ENCODE peak calls at places on chromosomes 4 and X, in eight cellular contexts. One of them, this sample, is unnamed.

GRCh38 chrX:105894721-105895120 is 72.4 kb downstream of the NRK start:
- DNase-seq in choroid plexus epithelial cell: peak
- DNase-seq in cardiac muscle cell: no peak
- DNase-seq in PC-3: no peak
- DNase-seq in GM06990: no peak
- DNase-seq in cardiac fibroblast: no peak
- DNase-seq in body of pancreas: no peak
- DNase-seq in fibroblast of the aortic adventitia: no peak
- DNase-seq in this sample: no peak

GRCh38 chr4:184937745-184938144 is 80.5 kb upstream of the HELT start:
- DNase-seq in choroid plexus epithelial cell: peak
- DNase-seq in cardiac muscle cell: no peak
- DNase-seq in PC-3: no peak
- DNase-seq in GM06990: no peak
- DNase-seq in cardiac fibroblast: no peak
- DNase-seq in body of pancreas: peak
- DNase-seq in fibroblast of the aortic adventitia: no peak
- DNase-seq in this sample: no peak

GRCh38 chr4:70734168-70734954 is 12.6 kb downstream of the RUFY3 start:
- DNase-seq in choroid plexus epithelial cell: peak
- DNase-seq in cardiac muscle cell: peak
- DNase-seq in PC-3: peak
- DNase-seq in GM06990: peak
- DNase-seq in cardiac fibroblast: peak
- DNase-seq in body of pancreas: peak
- DNase-seq in fibroblast of the aortic adventitia: peak
- DNase-seq in this sample: peak

GRCh38 chr4:6194458-6195195 is 5.7 kb downstream of the JAKMIP1 start:
- DNase-seq in choroid plexus epithelial cell: no peak
- DNase-seq in cardiac muscle cell: no peak
- DNase-seq in PC-3: no peak
- DNase-seq in GM06990: no peak
- DNase-seq in cardiac fibroblast: no peak
- DNase-seq in body of pancreas: no peak
- DNase-seq in fibroblast of the aortic adventitia: no peak
- DNase-seq in this sample: no peak

GRCh38 chrX:13763489-13763888 is 28.9 kb downstream of the OFD1 start:
- DNase-seq in choroid plexus epithelial cell: no peak
- DNase-seq in cardiac muscle cell: no peak
- DNase-seq in PC-3: no peak
- DNase-seq in GM06990: no peak
- DNase-seq in cardiac fibroblast: no peak
- DNase-seq in body of pancreas: peak
- DNase-seq in fibroblast of the aortic adventitia: no peak
- DNase-seq in this sample: no peak

GRCh38 chr4:119068529-119068962 is 67.1 kb upstream of the MYOZ2 start:
- DNase-seq in choroid plexus epithelial cell: peak
- DNase-seq in cardiac muscle cell: no peak
- DNase-seq in PC-3: peak
- DNase-seq in GM06990: no peak
- DNase-seq in cardiac fibroblast: peak
- DNase-seq in body of pancreas: no peak
- DNase-seq in fibroblast of the aortic adventitia: no peak
- DNase-seq in this sample: no peak

GRCh38 chr4:20698382-20698781 is 1.9 kb upstream of the PACRGL start:
- DNase-seq in choroid plexus epithelial cell: peak
- DNase-seq in cardiac muscle cell: no peak
- DNase-seq in PC-3: no peak
- DNase-seq in GM06990: no peak
- DNase-seq in cardiac fibroblast: peak
- DNase-seq in body of pancreas: no peak
- DNase-seq in fibroblast of the aortic adventitia: peak
- DNase-seq in this sample: peak

GRCh38 chr4:159012381-159012780 is 90.5 kb upstream of the RAPGEF2 start:
- DNase-seq in choroid plexus epithelial cell: peak
- DNase-seq in cardiac muscle cell: no peak
- DNase-seq in PC-3: peak
- DNase-seq in GM06990: no peak
- DNase-seq in cardiac fibroblast: peak
- DNase-seq in body of pancreas: no peak
- DNase-seq in fibroblast of the aortic adventitia: peak
- DNase-seq in this sample: peak

GRCh38 chrX:23626651-23627050 is 40.6 kb upstream of the PRDX4 start:
- DNase-seq in choroid plexus epithelial cell: no peak
- DNase-seq in cardiac muscle cell: no peak
- DNase-seq in PC-3: no peak
- DNase-seq in GM06990: no peak
- DNase-seq in cardiac fibroblast: no peak
- DNase-seq in body of pancreas: no peak
- DNase-seq in fibroblast of the aortic adventitia: no peak
- DNase-seq in this sample: no peak

GRCh38 chrX:154968353-154968752 is 54.2 kb downstream of the F8 start:
- DNase-seq in choroid plexus epithelial cell: no peak
- DNase-seq in cardiac muscle cell: no peak
- DNase-seq in PC-3: no peak
- DNase-seq in GM06990: no peak
- DNase-seq in cardiac fibroblast: no peak
- DNase-seq in body of pancreas: no peak
- DNase-seq in fibroblast of the aortic adventitia: no peak
- DNase-seq in this sample: no peak

GRCh38 chr4:35465096-35465495 is 779.2 kb downstream of the ARAP2 start:
- DNase-seq in choroid plexus epithelial cell: no peak
- DNase-seq in cardiac muscle cell: no peak
- DNase-seq in PC-3: no peak
- DNase-seq in GM06990: no peak
- DNase-seq in cardiac fibroblast: no peak
- DNase-seq in body of pancreas: no peak
- DNase-seq in fibroblast of the aortic adventitia: no peak
- DNase-seq in this sample: no peak

GRCh38 chrX:154459843-154460242 is 1.8 kb downstream of the PLXNA3 start:
- DNase-seq in choroid plexus epithelial cell: no peak
- DNase-seq in cardiac muscle cell: no peak
- DNase-seq in PC-3: no peak
- DNase-seq in GM06990: no peak
- DNase-seq in cardiac fibroblast: no peak
- DNase-seq in body of pancreas: no peak
- DNase-seq in fibroblast of the aortic adventitia: no peak
- DNase-seq in this sample: no peak

GRCh38 chr4:126604273-126604867 is 1028.4 kb upstream of the INTU start:
- DNase-seq in choroid plexus epithelial cell: peak
- DNase-seq in cardiac muscle cell: peak
- DNase-seq in PC-3: peak
- DNase-seq in GM06990: no peak
- DNase-seq in cardiac fibroblast: peak
- DNase-seq in body of pancreas: no peak
- DNase-seq in fibroblast of the aortic adventitia: peak
- DNase-seq in this sample: peak

GRCh38 chr4:8606476-8606875 is 13.9 kb downstream of the CPZ start:
- DNase-seq in choroid plexus epithelial cell: no peak
- DNase-seq in cardiac muscle cell: no peak
- DNase-seq in PC-3: no peak
- DNase-seq in GM06990: no peak
- DNase-seq in cardiac fibroblast: no peak
- DNase-seq in body of pancreas: no peak
- DNase-seq in fibroblast of the aortic adventitia: no peak
- DNase-seq in this sample: no peak

GRCh38 chr4:82489987-82490386 is 59.6 kb downstream of the ENOPH1 start:
- DNase-seq in choroid plexus epithelial cell: no peak
- DNase-seq in cardiac muscle cell: no peak
- DNase-seq in PC-3: no peak
- DNase-seq in GM06990: no peak
- DNase-seq in cardiac fibroblast: no peak
- DNase-seq in body of pancreas: no peak
- DNase-seq in fibroblast of the aortic adventitia: no peak
- DNase-seq in this sample: no peak

GRCh38 chrX:136468391-136469103 is 19.2 kb upstream of the BRS3 start:
- DNase-seq in choroid plexus epithelial cell: no peak
- DNase-seq in cardiac muscle cell: no peak
- DNase-seq in PC-3: peak
- DNase-seq in GM06990: no peak
- DNase-seq in cardiac fibroblast: no peak
- DNase-seq in body of pancreas: no peak
- DNase-seq in fibroblast of the aortic adventitia: no peak
- DNase-seq in this sample: no peak

GRCh38 chr4:53780736-53781400 is 189.6 kb upstream of the LNX1 start:
- DNase-seq in choroid plexus epithelial cell: no peak
- DNase-seq in cardiac muscle cell: no peak
- DNase-seq in PC-3: peak
- DNase-seq in GM06990: no peak
- DNase-seq in cardiac fibroblast: peak
- DNase-seq in body of pancreas: no peak
- DNase-seq in fibroblast of the aortic adventitia: peak
- DNase-seq in this sample: peak

GRCh38 chr4:128915544-128915943 is 106.0 kb downstream of the JADE1 start:
- DNase-seq in choroid plexus epithelial cell: no peak
- DNase-seq in cardiac muscle cell: no peak
- DNase-seq in PC-3: no peak
- DNase-seq in GM06990: no peak
- DNase-seq in cardiac fibroblast: no peak
- DNase-seq in body of pancreas: no peak
- DNase-seq in fibroblast of the aortic adventitia: no peak
- DNase-seq in this sample: no peak

GRCh38 chr4:128917781-128918180 is 108.3 kb downstream of the JADE1 start:
- DNase-seq in choroid plexus epithelial cell: no peak
- DNase-seq in cardiac muscle cell: no peak
- DNase-seq in PC-3: no peak
- DNase-seq in GM06990: peak
- DNase-seq in cardiac fibroblast: no peak
- DNase-seq in body of pancreas: no peak
- DNase-seq in fibroblast of the aortic adventitia: no peak
- DNase-seq in this sample: no peak

GRCh38 chr4:128913228-128913627 is 103.7 kb downstream of the JADE1 start:
- DNase-seq in choroid plexus epithelial cell: no peak
- DNase-seq in cardiac muscle cell: no peak
- DNase-seq in PC-3: no peak
- DNase-seq in GM06990: no peak
- DNase-seq in cardiac fibroblast: no peak
- DNase-seq in body of pancreas: no peak
- DNase-seq in fibroblast of the aortic adventitia: no peak
- DNase-seq in this sample: no peak

GRCh38 chr4:128921954-128922353 is 112.5 kb downstream of the JADE1 start:
- DNase-seq in choroid plexus epithelial cell: no peak
- DNase-seq in cardiac muscle cell: no peak
- DNase-seq in PC-3: no peak
- DNase-seq in GM06990: no peak
- DNase-seq in cardiac fibroblast: no peak
- DNase-seq in body of pancreas: no peak
- DNase-seq in fibroblast of the aortic adventitia: no peak
- DNase-seq in this sample: no peak

DNA sequence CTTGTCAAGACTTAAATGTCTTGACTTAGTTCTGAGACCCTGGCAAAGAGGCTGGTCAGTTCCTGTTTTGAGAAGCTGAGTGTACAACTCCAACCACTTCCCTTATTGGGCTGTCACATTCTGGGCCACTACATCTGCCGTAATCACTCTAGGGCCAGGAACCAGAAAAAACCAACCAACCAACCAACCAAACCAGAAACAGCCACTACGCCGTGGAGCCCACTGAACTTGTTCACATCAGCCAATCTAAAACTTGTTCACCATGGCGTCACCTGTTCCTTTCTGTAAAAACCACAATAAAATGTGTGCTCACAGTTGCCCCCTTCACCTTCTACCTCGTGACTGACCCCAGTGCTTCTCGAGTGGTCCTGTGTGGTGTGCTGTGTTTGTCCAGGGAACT is 107.3 kb downstream of the JADE1 start:
- DNase-seq in choroid plexus epithelial cell: no peak
- DNase-seq in cardiac muscle cell: no peak
- DNase-seq in PC-3: no peak
- DNase-seq in GM06990: peak
- DNase-seq in cardiac fibroblast: no peak
- DNase-seq in body of pancreas: peak
- DNase-seq in fibroblast of the aortic adventitia: no peak
- DNase-seq in this sample: no peak
- TF ChIP-seq CTCF in choroid plexus epithelial cell: no peak
- TF ChIP-seq CTCF in cardiac muscle cell: no peak
- TF ChIP-seq CTCF in PC-3: no peak
- TF ChIP-seq CTCF in GM06990: no peak
- TF ChIP-seq CTCF in cardiac fibroblast: no peak
- TF ChIP-seq CTCF in body of pancreas: no peak
- TF ChIP-seq CTCF in fibroblast of the aortic adventitia: no peak
- TF ChIP-seq CTCF in this sample: no peak

GRCh38 chr4:48949086-48949485 is 37.0 kb upstream of the CWH43 start:
- DNase-seq in choroid plexus epithelial cell: no peak
- DNase-seq in cardiac muscle cell: no peak
- DNase-seq in PC-3: no peak
- DNase-seq in GM06990: no peak
- DNase-seq in cardiac fibroblast: no peak
- DNase-seq in body of pancreas: no peak
- DNase-seq in fibroblast of the aortic adventitia: no peak
- DNase-seq in this sample: no peak
- H3K4me3 ChIP-seq in choroid plexus epithelial cell: no peak
- H3K4me3 ChIP-seq in cardiac muscle cell: no peak
- H3K4me3 ChIP-seq in PC-3: no peak
- H3K4me3 ChIP-seq in GM06990: no peak
- H3K4me3 ChIP-seq in cardiac fibroblast: no peak
- H3K4me3 ChIP-seq in body of pancreas: no peak
- H3K4me3 ChIP-seq in fibroblast of the aortic adventitia: no peak
- H3K4me3 ChIP-seq in this sample: no peak

GRCh38 chrX:44314259-44314734 is 29.2 kb downstream of the EFHC2 start:
- DNase-seq in choroid plexus epithelial cell: peak
- DNase-seq in cardiac muscle cell: peak
- DNase-seq in PC-3: peak
- DNase-seq in GM06990: no peak
- DNase-seq in cardiac fibroblast: peak
- DNase-seq in body of pancreas: peak
- DNase-seq in fibroblast of the aortic adventitia: peak
- DNase-seq in this sample: no peak
- TF ChIP-seq CTCF in choroid plexus epithelial cell: no peak
- TF ChIP-seq CTCF in cardiac muscle cell: no peak
- TF ChIP-seq CTCF in PC-3: no peak
- TF ChIP-seq CTCF in GM06990: no peak
- TF ChIP-seq CTCF in cardiac fibroblast: no peak
- TF ChIP-seq CTCF in body of pancreas: no peak
- TF ChIP-seq CTCF in fibroblast of the aortic adventitia: no peak
- TF ChIP-seq CTCF in this sample: no peak

GRCh38 chrX:131084145-131084544 is 26.0 kb downstream of the ARHGAP36 start:
- DNase-seq in choroid plexus epithelial cell: no peak
- DNase-seq in cardiac muscle cell: no peak
- DNase-seq in PC-3: no peak
- DNase-seq in GM06990: no peak
- DNase-seq in cardiac fibroblast: no peak
- DNase-seq in body of pancreas: no peak
- DNase-seq in fibroblast of the aortic adventitia: no peak
- DNase-seq in this sample: no peak
- H3K4me3 ChIP-seq in choroid plexus epithelial cell: no peak
- H3K4me3 ChIP-seq in cardiac muscle cell: no peak
- H3K4me3 ChIP-seq in PC-3: no peak
- H3K4me3 ChIP-seq in GM06990: no peak
- H3K4me3 ChIP-seq in cardiac fibroblast: no peak
- H3K4me3 ChIP-seq in body of pancreas: no peak
- H3K4me3 ChIP-seq in fibroblast of the aortic adventitia: no peak
- H3K4me3 ChIP-seq in this sample: no peak

GRCh38 chr4:113355550-113356371 is 306.3 kb downstream of the ANK2 start:
- DNase-seq in choroid plexus epithelial cell: peak
- DNase-seq in cardiac muscle cell: no peak
- DNase-seq in PC-3: peak
- DNase-seq in GM06990: peak
- DNase-seq in cardiac fibroblast: peak
- DNase-seq in body of pancreas: peak
- DNase-seq in fibroblast of the aortic adventitia: peak
- DNase-seq in this sample: peak
- TF ChIP-seq CTCF in choroid plexus epithelial cell: peak
- TF ChIP-seq CTCF in cardiac muscle cell: no peak
- TF ChIP-seq CTCF in PC-3: peak
- TF ChIP-seq CTCF in GM06990: peak
- TF ChIP-seq CTCF in cardiac fibroblast: no peak
- TF ChIP-seq CTCF in body of pancreas: no peak
- TF ChIP-seq CTCF in fibroblast of the aortic adventitia: peak
- TF ChIP-seq CTCF in this sample: no peak

This sample was measured in foreskin fibroblast.